ENCODE peak calls at places on chromosome 4, in six cellular contexts. One of them, this sample, is unnamed.
A peak's percentile ranks its signal among the peaks of the same experiment; 100 is the strongest.

GRCh38 chr4:186724861-186725419 is 1.3 kb upstream of the FAT1 start:
- DNase-seq in endodermal cell: peak; percentile 69
- DNase-seq in OCI-LY7: no peak
- DNase-seq in pancreas: no peak
- DNase-seq in tibial nerve: no peak
- DNase-seq in ovary: no peak
- DNase-seq in this sample: no peak

GRCh38 chr4:40678421-40678820 is 48.8 kb upstream of the RBM47 start:
- DNase-seq in OCI-LY7: no peak
- DNase-seq in tibial nerve: no peak
- DNase-seq in endodermal cell: no peak
- DNase-seq in ovary: no peak
- DNase-seq in pancreas: no peak
- DNase-seq in this sample: no peak

GRCh38 chr4:18641334-18641733 is 619.8 kb upstream of the LCORL start:
- DNase-seq in pancreas: no peak
- DNase-seq in tibial nerve: no peak
- DNase-seq in ovary: no peak
- DNase-seq in OCI-LY7: no peak
- DNase-seq in endodermal cell: no peak
- DNase-seq in this sample: no peak

GRCh38 chr4:12889054-12889453 is 595.1 kb downstream of the RAB28 start:
- DNase-seq in tibial nerve: no peak
- DNase-seq in endodermal cell: no peak
- DNase-seq in ovary: no peak
- DNase-seq in OCI-LY7: no peak
- DNase-seq in pancreas: no peak
- DNase-seq in this sample: no peak

GRCh38 chr4:24843121-24843520 is 47.7 kb downstream of the SOD3 start:
- DNase-seq in ovary: no peak
- DNase-seq in pancreas: no peak
- DNase-seq in endodermal cell: no peak
- DNase-seq in tibial nerve: no peak
- DNase-seq in OCI-LY7: no peak
- DNase-seq in this sample: no peak

GRCh38 chr4:175411251-175411650 is 400.8 kb downstream of the GPM6A start:
- DNase-seq in ovary: no peak
- DNase-seq in tibial nerve: no peak
- DNase-seq in endodermal cell: no peak
- DNase-seq in pancreas: no peak
- DNase-seq in OCI-LY7: no peak
- DNase-seq in this sample: no peak

GRCh38 chr4:87717276-87718031 is 67.4 kb downstream of the DMP1 start:
- DNase-seq in pancreas: no peak
- DNase-seq in endodermal cell: no peak
- DNase-seq in ovary: no peak
- DNase-seq in tibial nerve: no peak
- DNase-seq in OCI-LY7: no peak
- DNase-seq in this sample: no peak

GRCh38 chr4:3317656-3318211 is 24.9 kb downstream of the RGS12 start:
- DNase-seq in ovary: peak; percentile 17
- DNase-seq in endodermal cell: peak; percentile 40
- DNase-seq in OCI-LY7: no peak
- DNase-seq in tibial nerve: no peak
- DNase-seq in pancreas: no peak
- DNase-seq in this sample: no peak

GRCh38 chr4:55864577-55865223 is 11.3 kb downstream of the EXOC1 start:
- DNase-seq in endodermal cell: no peak
- DNase-seq in OCI-LY7: no peak
- DNase-seq in ovary: no peak
- DNase-seq in pancreas: no peak
- DNase-seq in tibial nerve: no peak
- DNase-seq in this sample: no peak

GRCh38 chr4:1522606-1523005 is 116.4 kb upstream of the NKX1-1 start:
- DNase-seq in endodermal cell: no peak
- DNase-seq in pancreas: no peak
- DNase-seq in ovary: peak; percentile 6
- DNase-seq in OCI-LY7: no peak
- DNase-seq in tibial nerve: no peak
- DNase-seq in this sample: no peak

GRCh38 chr4:15410750-15411149 is 17.1 kb upstream of the C1QTNF7 start:
- DNase-seq in OCI-LY7: peak; percentile 62
- DNase-seq in ovary: no peak
- DNase-seq in endodermal cell: no peak
- DNase-seq in pancreas: no peak
- DNase-seq in tibial nerve: no peak
- DNase-seq in this sample: no peak

GRCh38 chr4:173794662-173795061 is 264.6 kb upstream of the HAND2 start:
- DNase-seq in endodermal cell: no peak
- DNase-seq in ovary: no peak
- DNase-seq in OCI-LY7: no peak
- DNase-seq in pancreas: no peak
- DNase-seq in tibial nerve: no peak
- DNase-seq in this sample: no peak

GRCh38 chr4:5890063-5890727 is 2.7 kb downstream of the CRMP1 start:
- DNase-seq in pancreas: no peak
- DNase-seq in tibial nerve: no peak
- DNase-seq in endodermal cell: peak; percentile 96
- DNase-seq in ovary: no peak
- DNase-seq in OCI-LY7: no peak
- DNase-seq in this sample: no peak

GRCh38 chr4:87326460-87326859 is 3.8 kb upstream of the HSD17B13 start:
- DNase-seq in endodermal cell: no peak
- DNase-seq in OCI-LY7: no peak
- DNase-seq in pancreas: no peak
- DNase-seq in ovary: no peak
- DNase-seq in tibial nerve: no peak
- DNase-seq in this sample: no peak

GRCh38 chr4:7798215-7798995 is 141.3 kb downstream of the AFAP1 start:
- DNase-seq in tibial nerve: no peak
- DNase-seq in pancreas: no peak
- DNase-seq in endodermal cell: no peak
- DNase-seq in ovary: no peak
- DNase-seq in OCI-LY7: peak; percentile 1
- DNase-seq in this sample: no peak

GRCh38 chr4:168840988-168841681 is 168.9 kb downstream of the CBR4 start:
- DNase-seq in ovary: no peak
- DNase-seq in endodermal cell: no peak
- DNase-seq in OCI-LY7: no peak
- DNase-seq in tibial nerve: no peak
- DNase-seq in pancreas: no peak
- DNase-seq in this sample: no peak

GRCh38 chr4:52718123-52718522 is 33.1 kb downstream of the ERVMER34-1 start:
- DNase-seq in endodermal cell: no peak
- DNase-seq in OCI-LY7: no peak
- DNase-seq in pancreas: no peak
- DNase-seq in tibial nerve: no peak
- DNase-seq in ovary: no peak
- DNase-seq in this sample: no peak

GRCh38 chr4:7680731-7681130 is 246.0 kb upstream of the PSAPL1 start:
- DNase-seq in tibial nerve: no peak
- DNase-seq in ovary: no peak
- DNase-seq in endodermal cell: no peak
- DNase-seq in pancreas: no peak
- DNase-seq in OCI-LY7: no peak
- DNase-seq in this sample: no peak

GRCh38 chr4:176875026-176875425 is 82.3 kb upstream of the VEGFC start:
- DNase-seq in OCI-LY7: no peak
- DNase-seq in pancreas: no peak
- DNase-seq in ovary: no peak
- DNase-seq in tibial nerve: no peak
- DNase-seq in endodermal cell: no peak
- DNase-seq in this sample: no peak

GRCh38 chr4:182193261-182193660 is 49.9 kb upstream of the TENM3 start:
- DNase-seq in OCI-LY7: no peak
- DNase-seq in pancreas: no peak
- DNase-seq in endodermal cell: no peak
- DNase-seq in tibial nerve: no peak
- DNase-seq in ovary: no peak
- DNase-seq in this sample: no peak

GRCh38 chr4:13988347-13989265 is 361.1 kb upstream of the BOD1L1 start:
- DNase-seq in tibial nerve: peak; percentile 35
- DNase-seq in pancreas: no peak
- DNase-seq in OCI-LY7: no peak
- DNase-seq in ovary: no peak
- DNase-seq in endodermal cell: no peak
- DNase-seq in this sample: no peak

GRCh38 chr4:10154241-10154640 is 37.6 kb upstream of the WDR1 start:
- DNase-seq in OCI-LY7: no peak
- DNase-seq in ovary: no peak
- DNase-seq in tibial nerve: no peak
- DNase-seq in endodermal cell: no peak
- DNase-seq in pancreas: no peak
- DNase-seq in this sample: no peak

GRCh38 chr4:154464654-154465053 is 26.9 kb downstream of the DCHS2 start:
- DNase-seq in endodermal cell: no peak
- DNase-seq in tibial nerve: no peak
- DNase-seq in OCI-LY7: no peak
- DNase-seq in ovary: no peak
- DNase-seq in pancreas: no peak
- DNase-seq in this sample: no peak

GRCh38 chr4:65535128-65535527 is 135.2 kb downstream of the EPHA5 start:
- DNase-seq in tibial nerve: no peak
- DNase-seq in ovary: no peak
- DNase-seq in endodermal cell: no peak
- DNase-seq in pancreas: no peak
- DNase-seq in OCI-LY7: no peak
- DNase-seq in this sample: no peak

GRCh38 chr4:68209003-68209402 is 36.5 kb downstream of the TMPRSS11B start:
- DNase-seq in ovary: no peak
- DNase-seq in tibial nerve: no peak
- DNase-seq in OCI-LY7: no peak
- DNase-seq in pancreas: no peak
- DNase-seq in endodermal cell: no peak
- DNase-seq in this sample: no peak

GRCh38 chr4:159047478-159048165 is 55.3 kb upstream of the RAPGEF2 start:
- DNase-seq in pancreas: no peak
- DNase-seq in tibial nerve: no peak
- DNase-seq in ovary: no peak
- DNase-seq in OCI-LY7: no peak
- DNase-seq in endodermal cell: no peak
- DNase-seq in this sample: no peak

GRCh38 chr4:128244379-128244778 is 43.2 kb downstream of the PGRMC2 start:
- DNase-seq in endodermal cell: no peak
- DNase-seq in tibial nerve: no peak
- DNase-seq in ovary: no peak
- DNase-seq in OCI-LY7: no peak
- DNase-seq in pancreas: no peak
- DNase-seq in this sample: no peak

GRCh38 chr4:38647096-38647819 is 16.7 kb upstream of the KLF3 start:
- DNase-seq in tibial nerve: no peak
- DNase-seq in ovary: no peak
- DNase-seq in endodermal cell: no peak
- DNase-seq in OCI-LY7: no peak
- DNase-seq in pancreas: no peak
- DNase-seq in this sample: no peak

GRCh38 chr4:58225460-58225859 is 1115.3 kb upstream of the IGFBP7 start:
- DNase-seq in endodermal cell: no peak
- DNase-seq in OCI-LY7: no peak
- DNase-seq in tibial nerve: no peak
- DNase-seq in pancreas: no peak
- DNase-seq in ovary: no peak
- DNase-seq in this sample: no peak
- TF ChIP-seq CTCF in endodermal cell: peak; percentile 66
- TF ChIP-seq CTCF in OCI-LY7: no peak
- TF ChIP-seq CTCF in tibial nerve: no peak
- TF ChIP-seq CTCF in pancreas: no peak
- TF ChIP-seq CTCF in ovary: no peak
- TF ChIP-seq CTCF in this sample: no peak

GRCh38 chr4:84480082-84480481 is 19.0 kb downstream of the NKX6-1 start:
- DNase-seq in pancreas: no peak
- DNase-seq in ovary: no peak
- DNase-seq in OCI-LY7: no peak
- DNase-seq in endodermal cell: peak; percentile 57
- DNase-seq in tibial nerve: no peak
- DNase-seq in this sample: no peak
- H3K27ac ChIP-seq in pancreas: no peak overlapping the region
- H3K27ac ChIP-seq in ovary: no peak overlapping the region
- H3K27ac ChIP-seq in OCI-LY7: no peak overlapping the region
- H3K27ac ChIP-seq in endodermal cell: no peak overlapping the region
- H3K27ac ChIP-seq in tibial nerve: no peak overlapping the region
- H3K27ac ChIP-seq in this sample: no peak overlapping the region

DNA sequence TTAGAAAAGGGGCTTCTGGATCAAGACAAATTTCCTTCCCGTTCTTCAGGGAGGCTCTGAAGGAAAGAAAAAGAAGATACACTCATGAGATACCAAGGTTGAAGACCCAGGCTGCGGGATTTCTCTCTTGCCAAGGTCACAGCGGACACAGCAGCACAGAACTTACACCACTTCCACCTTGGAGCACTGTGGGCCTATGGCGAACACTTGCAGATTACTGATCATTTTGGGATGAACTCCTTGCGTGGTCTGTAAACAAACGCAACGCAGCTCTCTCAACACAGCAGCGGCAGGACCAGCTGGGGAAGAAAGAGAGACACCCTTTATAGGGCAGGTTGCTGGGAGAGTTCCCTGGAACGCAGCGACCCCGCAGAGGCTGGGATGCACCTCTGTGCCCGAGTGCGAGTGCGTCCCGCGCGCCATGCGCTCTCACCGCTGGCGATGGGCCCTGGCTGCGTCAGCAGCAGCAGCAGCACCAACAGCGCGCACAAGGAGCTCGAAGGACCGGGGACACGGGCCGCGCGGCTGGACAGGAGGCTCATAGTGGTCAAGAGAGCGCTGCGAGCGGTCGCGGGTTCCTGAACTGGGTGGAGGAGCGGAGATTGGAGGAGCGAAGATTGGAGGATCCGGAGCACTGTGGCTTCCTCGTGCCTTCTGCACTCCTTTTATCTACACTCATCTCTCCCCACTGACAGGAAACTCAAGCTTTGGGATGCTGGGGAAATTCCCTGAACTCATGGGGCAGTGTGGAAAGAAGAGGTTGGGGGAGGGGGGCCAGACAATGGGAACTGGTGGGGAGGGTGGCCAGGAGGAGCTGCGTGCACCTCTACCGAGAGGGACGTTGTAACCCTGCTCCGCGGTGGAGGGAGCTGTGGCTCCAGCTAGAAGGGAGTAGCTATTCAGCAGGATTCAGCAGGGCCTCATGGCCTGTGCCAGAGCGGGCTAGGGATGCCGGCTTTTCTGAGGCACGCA is at the start of gene CXCL5:
- DNase-seq in OCI-LY7: no peak
- DNase-seq in pancreas: peak; percentile 30
- DNase-seq in tibial nerve: no peak
- DNase-seq in ovary: no peak
- DNase-seq in endodermal cell: peak; percentile 90
- DNase-seq in this sample: no peak
- TF ChIP-seq CTCF in OCI-LY7: no peak
- TF ChIP-seq CTCF in pancreas: no peak
- TF ChIP-seq CTCF in tibial nerve: no peak
- TF ChIP-seq CTCF in ovary: no peak
- TF ChIP-seq CTCF in endodermal cell: peak; percentile 54
- TF ChIP-seq CTCF in this sample: no peak

DNA sequence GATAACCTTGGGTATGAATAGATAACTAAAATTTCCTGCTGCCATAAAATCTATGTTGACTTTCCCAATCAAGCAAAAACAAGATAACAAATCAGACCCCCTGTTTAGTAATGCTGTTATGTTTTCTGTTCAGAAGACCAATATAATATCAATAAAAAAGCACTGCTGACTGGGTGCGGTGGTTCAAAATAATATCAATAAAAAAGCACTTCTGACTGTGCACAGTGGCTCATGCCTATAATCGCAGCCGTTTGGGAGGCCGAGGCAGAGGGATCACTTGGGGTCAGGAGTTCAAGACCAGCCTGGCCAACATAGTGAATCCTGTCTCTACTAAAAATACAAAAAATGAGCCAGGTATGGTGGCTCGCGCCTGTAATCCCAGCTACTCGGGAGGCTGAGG is 36.7 kb downstream of the ANTXR2 start:
- DNase-seq in tibial nerve: no peak
- DNase-seq in endodermal cell: no peak
- DNase-seq in pancreas: no peak
- DNase-seq in ovary: no peak
- DNase-seq in OCI-LY7: no peak
- DNase-seq in this sample: no peak
- H3K27ac ChIP-seq in tibial nerve: peak overlapping the region; percentile 88
- H3K27ac ChIP-seq in endodermal cell: no peak overlapping the region
- H3K27ac ChIP-seq in pancreas: no peak overlapping the region
- H3K27ac ChIP-seq in ovary: peak overlapping the region; percentile 22
- H3K27ac ChIP-seq in OCI-LY7: no peak overlapping the region
- H3K27ac ChIP-seq in this sample: peak overlapping the region; percentile 83